ENCODE peak calls at places on chromosomes 6 and 20, in six cellular contexts. One of them, this sample, is unnamed.

GRCh38 chr20:49450281-49450707 is 32.2 kb downstream of the KCNB1 start:
- DNase-seq in AG08396: no peak
- DNase-seq in ELR: peak
- DNase-seq in breast epithelium: no peak
- DNase-seq in MM.1S: no peak
- DNase-seq in left cardiac atrium: no peak
- DNase-seq in this sample: no peak

GRCh38 chr6:74277749-74278148 is 581.7 kb downstream of the CD109 start:
- DNase-seq in AG08396: peak
- DNase-seq in ELR: no peak
- DNase-seq in breast epithelium: no peak
- DNase-seq in MM.1S: no peak
- DNase-seq in left cardiac atrium: no peak
- DNase-seq in this sample: peak

GRCh38 chr6:149362289-149362688 is 37.8 kb upstream of the SUMO4 start:
- DNase-seq in AG08396: no peak
- DNase-seq in ELR: peak
- DNase-seq in breast epithelium: no peak
- DNase-seq in MM.1S: no peak
- DNase-seq in left cardiac atrium: no peak
- DNase-seq in this sample: no peak

GRCh38 chr20:37333130-37333847 is 12.7 kb upstream of the SRC start:
- DNase-seq in AG08396: no peak
- DNase-seq in ELR: no peak
- DNase-seq in breast epithelium: no peak
- DNase-seq in MM.1S: no peak
- DNase-seq in left cardiac atrium: no peak
- DNase-seq in this sample: no peak

GRCh38 chr6:8562133-8562532 is 126.8 kb upstream of the SLC35B3 start:
- DNase-seq in AG08396: no peak
- DNase-seq in ELR: no peak
- DNase-seq in breast epithelium: no peak
- DNase-seq in MM.1S: no peak
- DNase-seq in left cardiac atrium: no peak
- DNase-seq in this sample: no peak

GRCh38 chr6:50990750-50991446 is 172.2 kb downstream of the TFAP2B start:
- DNase-seq in AG08396: no peak
- DNase-seq in ELR: no peak
- DNase-seq in breast epithelium: no peak
- DNase-seq in MM.1S: no peak
- DNase-seq in left cardiac atrium: no peak
- DNase-seq in this sample: no peak

GRCh38 chr6:169097336-169098052 is 156.2 kb downstream of the THBS2 start:
- DNase-seq in AG08396: no peak
- DNase-seq in ELR: peak
- DNase-seq in breast epithelium: no peak
- DNase-seq in MM.1S: no peak
- DNase-seq in left cardiac atrium: no peak
- DNase-seq in this sample: peak

GRCh38 chr6:63307581-63308246 is 12.1 kb downstream of the LGSN start:
- DNase-seq in AG08396: peak
- DNase-seq in ELR: peak
- DNase-seq in breast epithelium: no peak
- DNase-seq in MM.1S: peak
- DNase-seq in left cardiac atrium: no peak
- DNase-seq in this sample: peak

GRCh38 chr20:60006261-60006660 is 48.0 kb downstream of the CDH26 start:
- DNase-seq in AG08396: no peak
- DNase-seq in ELR: no peak
- DNase-seq in breast epithelium: no peak
- DNase-seq in MM.1S: no peak
- DNase-seq in left cardiac atrium: no peak
- DNase-seq in this sample: no peak

GRCh38 chr20:43442310-43442880 is 15.3 kb upstream of the SRSF6 start:
- DNase-seq in AG08396: peak
- DNase-seq in ELR: peak
- DNase-seq in breast epithelium: no peak
- DNase-seq in MM.1S: no peak
- DNase-seq in left cardiac atrium: no peak
- DNase-seq in this sample: peak

GRCh38 chr6:120272038-120272437 is 922.5 kb upstream of the MAN1A1 start:
- DNase-seq in AG08396: no peak
- DNase-seq in ELR: no peak
- DNase-seq in breast epithelium: no peak
- DNase-seq in MM.1S: no peak
- DNase-seq in left cardiac atrium: no peak
- DNase-seq in this sample: no peak

GRCh38 chr6:149560736-149561135 is 5.4 kb upstream of the GINM1 start:
- DNase-seq in AG08396: peak
- DNase-seq in ELR: peak
- DNase-seq in breast epithelium: no peak
- DNase-seq in MM.1S: no peak
- DNase-seq in left cardiac atrium: no peak
- DNase-seq in this sample: peak

GRCh38 chr6:138211048-138211581 is 7.2 kb downstream of the PBOV1 start:
- DNase-seq in AG08396: no peak
- DNase-seq in ELR: no peak
- DNase-seq in breast epithelium: no peak
- DNase-seq in MM.1S: no peak
- DNase-seq in left cardiac atrium: no peak
- DNase-seq in this sample: no peak

GRCh38 chr6:166413491-166413951 is 30.8 kb upstream of the MPC1 start:
- DNase-seq in AG08396: no peak
- DNase-seq in ELR: no peak
- DNase-seq in breast epithelium: no peak
- DNase-seq in MM.1S: no peak
- DNase-seq in left cardiac atrium: no peak
- DNase-seq in this sample: no peak

GRCh38 chr6:11492444-11493300 is 44.9 kb upstream of the TMEM170B start:
- DNase-seq in AG08396: no peak
- DNase-seq in ELR: no peak
- DNase-seq in breast epithelium: no peak
- DNase-seq in MM.1S: no peak
- DNase-seq in left cardiac atrium: no peak
- DNase-seq in this sample: peak

GRCh38 chr6:168650686-168651085 is 209.7 kb downstream of the SMOC2 start:
- DNase-seq in AG08396: no peak
- DNase-seq in ELR: no peak
- DNase-seq in breast epithelium: no peak
- DNase-seq in MM.1S: no peak
- DNase-seq in left cardiac atrium: no peak
- DNase-seq in this sample: no peak

GRCh38 chr6:88166901-88167624 is 916 bp upstream of the CNR1 start:
- DNase-seq in AG08396: no peak
- DNase-seq in ELR: no peak
- DNase-seq in breast epithelium: no peak
- DNase-seq in MM.1S: no peak
- DNase-seq in left cardiac atrium: no peak
- DNase-seq in this sample: no peak

GRCh38 chr20:32914031-32914430 is 55.3 kb downstream of the EFCAB8 start:
- DNase-seq in AG08396: no peak
- DNase-seq in ELR: no peak
- DNase-seq in breast epithelium: no peak
- DNase-seq in MM.1S: no peak
- DNase-seq in left cardiac atrium: no peak
- DNase-seq in this sample: no peak

GRCh38 chr6:155090166-155090565 is 95.1 kb downstream of the TIAM2 start:
- DNase-seq in AG08396: no peak
- DNase-seq in ELR: no peak
- DNase-seq in breast epithelium: no peak
- DNase-seq in MM.1S: no peak
- DNase-seq in left cardiac atrium: no peak
- DNase-seq in this sample: no peak

GRCh38 chr6:90103056-90103793 is 193.4 kb downstream of the BACH2 start:
- DNase-seq in AG08396: no peak
- DNase-seq in ELR: peak
- DNase-seq in breast epithelium: no peak
- DNase-seq in MM.1S: peak
- DNase-seq in left cardiac atrium: no peak
- DNase-seq in this sample: no peak

GRCh38 chr6:111764238-111765182 is 108.7 kb downstream of the FYN start:
- DNase-seq in AG08396: no peak
- DNase-seq in ELR: no peak
- DNase-seq in breast epithelium: no peak
- DNase-seq in MM.1S: no peak
- DNase-seq in left cardiac atrium: no peak
- DNase-seq in this sample: no peak

GRCh38 chr20:62282877-62283503 is 19.8 kb upstream of the ADRM1 start:
- DNase-seq in AG08396: no peak
- DNase-seq in ELR: no peak
- DNase-seq in breast epithelium: no peak
- DNase-seq in MM.1S: no peak
- DNase-seq in left cardiac atrium: peak
- DNase-seq in this sample: no peak

GRCh38 chr6:158539363-158539762 is 20.5 kb upstream of the TMEM181 start:
- DNase-seq in AG08396: peak
- DNase-seq in ELR: no peak
- DNase-seq in breast epithelium: no peak
- DNase-seq in MM.1S: no peak
- DNase-seq in left cardiac atrium: no peak
- DNase-seq in this sample: no peak

GRCh38 chr6:41713161-41713649 is 22.2 kb downstream of the TFEB start:
- DNase-seq in AG08396: peak
- DNase-seq in ELR: peak
- DNase-seq in breast epithelium: peak
- DNase-seq in MM.1S: no peak
- DNase-seq in left cardiac atrium: no peak
- DNase-seq in this sample: peak

GRCh38 chr6:27809939-27810767 is 102.0 kb downstream of the OR2B2 start:
- DNase-seq in AG08396: peak
- DNase-seq in ELR: peak
- DNase-seq in breast epithelium: peak
- DNase-seq in MM.1S: peak
- DNase-seq in left cardiac atrium: peak
- DNase-seq in this sample: peak

GRCh38 chr6:6856538-6857523 is 250.9 kb upstream of the RREB1 start:
- DNase-seq in AG08396: peak
- DNase-seq in ELR: peak
- DNase-seq in breast epithelium: peak
- DNase-seq in MM.1S: no peak
- DNase-seq in left cardiac atrium: peak
- DNase-seq in this sample: peak

GRCh38 chr6:48037946-48038345 is 73.1 kb downstream of the PTCHD4 start:
- DNase-seq in AG08396: no peak
- DNase-seq in ELR: no peak
- DNase-seq in breast epithelium: no peak
- DNase-seq in MM.1S: no peak
- DNase-seq in left cardiac atrium: no peak
- DNase-seq in this sample: no peak

GRCh38 chr20:53751394-53752368 is 158.0 kb upstream of the ZNF217 start:
- DNase-seq in AG08396: no peak
- DNase-seq in ELR: peak
- DNase-seq in breast epithelium: no peak
- DNase-seq in MM.1S: peak
- DNase-seq in left cardiac atrium: no peak
- DNase-seq in this sample: peak

GRCh38 chr6:137519629-137520176 is 25.5 kb upstream of the OLIG3 start:
- DNase-seq in AG08396: no peak
- DNase-seq in ELR: no peak
- DNase-seq in breast epithelium: no peak
- DNase-seq in MM.1S: peak
- DNase-seq in left cardiac atrium: no peak
- DNase-seq in this sample: no peak

GRCh38 chr6:90425161-90425641 is 128.6 kb upstream of the BACH2 start:
- DNase-seq in AG08396: no peak
- DNase-seq in ELR: no peak
- DNase-seq in breast epithelium: no peak
- DNase-seq in MM.1S: peak
- DNase-seq in left cardiac atrium: no peak
- DNase-seq in this sample: no peak

GRCh38 chr6:87341899-87342298 is 2.7 kb upstream of the C6orf163 start:
- DNase-seq in AG08396: no peak
- DNase-seq in ELR: no peak
- DNase-seq in breast epithelium: no peak
- DNase-seq in MM.1S: no peak
- DNase-seq in left cardiac atrium: no peak
- DNase-seq in this sample: no peak

GRCh38 chr6:19988555-19988954 is 151.4 kb downstream of the ID4 start:
- DNase-seq in AG08396: no peak
- DNase-seq in ELR: peak
- DNase-seq in breast epithelium: no peak
- DNase-seq in MM.1S: peak
- DNase-seq in left cardiac atrium: no peak
- DNase-seq in this sample: peak

GRCh38 chr6:86070151-86070550 is 427.5 kb upstream of the SYNCRIP start:
- DNase-seq in AG08396: no peak
- DNase-seq in ELR: no peak
- DNase-seq in breast epithelium: no peak
- DNase-seq in MM.1S: no peak
- DNase-seq in left cardiac atrium: no peak
- DNase-seq in this sample: no peak

GRCh38 chr20:6626805-6627204 is 140.7 kb upstream of the BMP2 start:
- DNase-seq in AG08396: no peak
- DNase-seq in ELR: no peak
- DNase-seq in breast epithelium: no peak
- DNase-seq in MM.1S: no peak
- DNase-seq in left cardiac atrium: no peak
- DNase-seq in this sample: no peak

GRCh38 chr6:116624036-116624805 is 7.9 kb downstream of the RSPH4A start:
- DNase-seq in AG08396: no peak
- DNase-seq in ELR: no peak
- DNase-seq in breast epithelium: no peak
- DNase-seq in MM.1S: no peak
- DNase-seq in left cardiac atrium: no peak
- DNase-seq in this sample: peak

GRCh38 chr20:52269327-52269726 is 77.7 kb upstream of the ZFP64 start:
- DNase-seq in AG08396: no peak
- DNase-seq in ELR: no peak
- DNase-seq in breast epithelium: no peak
- DNase-seq in MM.1S: no peak
- DNase-seq in left cardiac atrium: no peak
- DNase-seq in this sample: peak

GRCh38 chr6:3759656-3760245 is 8.2 kb upstream of the PXDC1 start:
- DNase-seq in AG08396: peak
- DNase-seq in ELR: peak
- DNase-seq in breast epithelium: no peak
- DNase-seq in MM.1S: no peak
- DNase-seq in left cardiac atrium: no peak
- DNase-seq in this sample: peak

GRCh38 chr20:61756446-61756845 is 309.2 kb downstream of the TAF4 start:
- DNase-seq in AG08396: no peak
- DNase-seq in ELR: no peak
- DNase-seq in breast epithelium: peak
- DNase-seq in MM.1S: no peak
- DNase-seq in left cardiac atrium: peak
- DNase-seq in this sample: no peak

This sample was measured in GM23248.